ENCODE peak calls at places on chromosome 19, in four cellular contexts. S is mesendoderm, C is ovary, W is Peyer's patch. Z is an unnamed sample.

GRCh38 chr19:35266149-35266903 is 2.4 kb upstream of the USF2 start:
- DNase-seq in W (peak), C (peak), S (no peak), Z (peak)

GRCh38 chr19:3743486-3743885 is 18.0 kb downstream of the APBA3 start:
- DNase-seq in W (no peak), S (peak), C (no peak), Z (no peak)

GRCh38 chr19:3275068-3275582 is 50.7 kb downstream of the CELF5 start:
- DNase-seq in S (peak), W (no peak), C (no peak), Z (no peak)

GRCh38 chr19:19944583-19944880 is 43.8 kb downstream of the ZNF93 start:
- DNase-seq in S (no peak), C (no peak), W (no peak), Z (no peak)

GRCh38 chr19:45150731-45151725 is 9.8 kb downstream of the NKPD1 start:
- DNase-seq in C (no peak), S (no peak), W (no peak), Z (no peak)

GRCh38 chr19:9757544-9758501 is 10.7 kb downstream of the ZNF846 start:
- DNase-seq in W (no peak), S (peak), C (no peak), Z (no peak)

GRCh38 chr19:58395220-58395978 is at the start of gene RNF225:
- DNase-seq in S (peak), C (no peak), W (no peak), Z (no peak)

GRCh38 chr19:46979770-46980105 is 39.9 kb upstream of the NPAS1 start:
- DNase-seq in C (no peak), S (peak), W (no peak), Z (no peak)

GRCh38 chr19:54418030-54418929 is 3.0 kb downstream of the TTYH1 start:
- DNase-seq in C (no peak), W (no peak), S (peak), Z (no peak)

GRCh38 chr19:46404039-46404883 is 9.1 kb downstream of the CCDC8 start:
- DNase-seq in C (peak), S (peak), W (peak), Z (no peak)

GRCh38 chr19:40279120-40279551 is 6.0 kb downstream of the AKT2 start:
- DNase-seq in C (peak), W (no peak), S (no peak), Z (no peak)

GRCh38 chr19:31214086-31214485 is 135.2 kb downstream of the TSHZ3 start:
- DNase-seq in C (no peak), S (peak), W (peak), Z (no peak)

GRCh38 chr19:10074153-10074552 is 12.0 kb upstream of the SHFL start:
- DNase-seq in S (peak), W (no peak), C (no peak), Z (no peak)

GRCh38 chr19:3338541-3339181 is 27.7 kb upstream of the NFIC start:
- DNase-seq in S (no peak), C (peak), W (peak), Z (peak)

GRCh38 chr19:8028951-8029491 is 23.5 kb upstream of the CCL25 start:
- DNase-seq in S (peak), C (no peak), W (no peak), Z (no peak)

GRCh38 chr19:38203197-38203596 is 20.8 kb downstream of the DPF1 start:
- DNase-seq in W (no peak), C (no peak), S (no peak), Z (no peak)

GRCh38 chr19:2139385-2140192 is 11.8 kb downstream of the AP3D1 start:
- DNase-seq in S (no peak), W (no peak), C (no peak), Z (no peak)

GRCh38 chr19:17778621-17779280 is 16.2 kb upstream of the B3GNT3 start:
- DNase-seq in C (no peak), S (peak), W (no peak), Z (no peak)

GRCh38 chr19:46515879-46516350 is 20.2 kb upstream of the PNMA8B start:
- DNase-seq in S (peak), W (no peak), C (no peak), Z (no peak)

GRCh38 chr19:28971011-28971410 is 241.9 kb downstream of the UQCRFS1 start:
- DNase-seq in W (no peak), S (no peak), C (no peak), Z (no peak)

GRCh38 chr19:2732883-2733282 is 6.9 kb downstream of the SLC39A3 start:
- DNase-seq in C (no peak), W (no peak), S (no peak), Z (no peak)

GRCh38 chr19:17929056-17929455 is 3.8 kb upstream of the CCDC124 start:
- DNase-seq in C (no peak), S (no peak), W (no peak), Z (no peak)

GRCh38 chr19:30224689-30225606 is 147.2 kb upstream of the ZNF536 start:
- DNase-seq in S (peak), C (no peak), W (no peak), Z (no peak)

GRCh38 chr19:55080915-55081772 is 5.5 kb downstream of the EPS8L1 start:
- DNase-seq in C (no peak), W (peak), S (peak), Z (no peak)

GRCh38 chr19:46559203-46559602 is 41.9 kb upstream of the CALM3 start:
- DNase-seq in W (no peak), S (no peak), C (no peak), Z (no peak)

GRCh38 chr19:15448778-15449619 is 757 bp downstream of the WIZ start:
- DNase-seq in S (no peak), C (peak), W (peak), Z (no peak)

GRCh38 chr19:7614859-7615741 is 14.2 kb downstream of the XAB2 start:
- DNase-seq in C (no peak), W (no peak), S (no peak), Z (no peak)

GRCh38 chr19:14467816-14468215 is 7.3 kb downstream of the PTGER1 start:
- DNase-seq in S (peak), W (no peak), C (no peak), Z (no peak)

GRCh38 chr19:6233827-6234511 is 45.8 kb downstream of the MLLT1 start:
- DNase-seq in C (no peak), W (peak), S (no peak), Z (no peak)
- H3K27ac ChIP-seq in C (no peak), W (peak), S (no peak), Z (no peak)

DNA sequence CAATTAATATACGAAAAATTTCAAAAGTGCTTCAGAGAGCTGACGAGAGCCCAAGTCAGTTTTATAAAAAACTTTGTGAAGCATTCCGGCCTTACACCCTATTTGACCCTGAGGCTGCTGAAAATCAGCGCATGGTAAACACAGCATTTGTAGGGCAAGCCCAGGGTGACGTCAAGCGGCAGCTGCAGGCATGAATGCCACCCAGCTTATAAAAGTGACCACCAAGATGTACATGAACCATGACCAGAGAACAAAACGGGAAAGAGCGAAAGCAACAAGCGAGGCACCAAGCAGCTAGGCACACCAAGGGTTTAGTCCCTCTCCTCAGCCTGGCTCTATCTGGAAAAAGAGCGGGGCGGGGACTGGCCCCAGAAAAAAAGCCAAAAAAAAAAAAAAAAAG is 6.0 kb downstream of the SIGLEC11 start:
- DNase-seq in C (no peak), W (no peak), S (no peak), Z (no peak)
- H3K4me3 ChIP-seq in C (no peak), W (no peak), S (no peak), Z (no peak)

GRCh38 chr19:6020166-6020967 is 42.4 kb upstream of the RANBP3 start:
- DNase-seq in W (peak), C (no peak), S (no peak), Z (no peak)
- H3K27ac ChIP-seq in W (no peak), C (no peak), S (no peak), Z (no peak)

GRCh38 chr19:52273301-52273700 is 3.9 kb downstream of the ZNF766 start:
- DNase-seq in W (no peak), C (no peak), S (no peak), Z (no peak)

GRCh38 chr19:52274191-52274590 is 4.8 kb downstream of the ZNF766 start:
- DNase-seq in W (no peak), C (no peak), S (no peak), Z (no peak)

GRCh38 chr19:52269338-52270261 is at the start of gene ZNF766:
- DNase-seq in W (peak), C (peak), S (peak), Z (peak)

DNA sequence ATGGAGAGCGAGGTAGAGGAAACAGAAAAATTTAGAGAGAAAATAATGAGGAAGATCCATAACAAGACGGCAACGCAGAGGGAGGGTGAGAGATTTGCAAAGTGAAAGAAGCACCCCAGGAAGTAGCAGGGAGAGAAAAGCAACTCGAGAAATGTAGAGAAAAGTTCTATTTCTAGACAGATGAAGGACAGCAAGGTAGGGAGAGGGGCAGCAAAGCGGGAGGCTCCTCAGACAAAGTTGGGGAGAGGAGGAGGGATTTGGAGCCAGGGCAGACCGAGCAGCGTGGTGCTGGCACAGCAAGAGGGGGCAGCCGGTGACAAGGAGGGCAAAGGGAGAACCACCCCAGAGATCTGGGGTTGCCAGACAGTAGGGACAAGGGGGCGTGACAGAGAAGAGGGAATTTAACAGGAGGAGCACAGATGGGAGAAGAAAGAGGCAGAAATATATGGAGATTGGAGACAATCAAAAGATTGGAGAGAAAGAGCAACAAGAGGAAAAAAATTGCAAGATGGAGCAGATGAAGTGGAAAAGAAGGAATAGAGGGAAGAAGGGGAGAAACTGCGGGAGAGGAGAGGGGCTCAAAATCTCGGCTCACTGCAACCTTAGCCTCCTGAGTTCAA is 989 bp downstream of the ZNF766 start:
- DNase-seq in C (no peak), W (no peak), S (peak), Z (no peak)
- H3K4me3 ChIP-seq in C (peak), W (peak), S (peak), Z (peak)

DNA sequence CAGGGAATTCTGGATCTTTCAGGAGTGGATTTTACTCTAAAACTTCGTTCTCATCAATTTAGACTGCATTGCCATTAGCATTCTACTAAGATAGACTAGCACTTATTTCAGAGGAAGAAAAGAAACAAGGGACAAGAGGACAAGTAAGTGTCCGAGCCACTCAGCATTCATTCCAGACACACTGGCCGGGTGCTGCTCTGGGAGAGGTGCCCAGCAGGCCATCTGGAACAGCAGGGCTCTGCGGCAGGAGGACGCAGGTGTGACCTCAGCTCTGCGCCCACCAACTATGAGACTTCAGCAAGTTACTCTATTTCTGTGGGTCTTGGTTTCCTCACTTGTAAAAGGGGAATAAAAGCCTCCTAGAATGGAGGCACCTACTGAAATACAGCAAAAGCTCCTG is 4.2 kb downstream of the EPS15L1 start:
- DNase-seq in C (no peak), W (no peak), S (no peak), Z (no peak)
- H3K27ac ChIP-seq in C (no peak), W (no peak), S (no peak), Z (no peak)

DNA sequence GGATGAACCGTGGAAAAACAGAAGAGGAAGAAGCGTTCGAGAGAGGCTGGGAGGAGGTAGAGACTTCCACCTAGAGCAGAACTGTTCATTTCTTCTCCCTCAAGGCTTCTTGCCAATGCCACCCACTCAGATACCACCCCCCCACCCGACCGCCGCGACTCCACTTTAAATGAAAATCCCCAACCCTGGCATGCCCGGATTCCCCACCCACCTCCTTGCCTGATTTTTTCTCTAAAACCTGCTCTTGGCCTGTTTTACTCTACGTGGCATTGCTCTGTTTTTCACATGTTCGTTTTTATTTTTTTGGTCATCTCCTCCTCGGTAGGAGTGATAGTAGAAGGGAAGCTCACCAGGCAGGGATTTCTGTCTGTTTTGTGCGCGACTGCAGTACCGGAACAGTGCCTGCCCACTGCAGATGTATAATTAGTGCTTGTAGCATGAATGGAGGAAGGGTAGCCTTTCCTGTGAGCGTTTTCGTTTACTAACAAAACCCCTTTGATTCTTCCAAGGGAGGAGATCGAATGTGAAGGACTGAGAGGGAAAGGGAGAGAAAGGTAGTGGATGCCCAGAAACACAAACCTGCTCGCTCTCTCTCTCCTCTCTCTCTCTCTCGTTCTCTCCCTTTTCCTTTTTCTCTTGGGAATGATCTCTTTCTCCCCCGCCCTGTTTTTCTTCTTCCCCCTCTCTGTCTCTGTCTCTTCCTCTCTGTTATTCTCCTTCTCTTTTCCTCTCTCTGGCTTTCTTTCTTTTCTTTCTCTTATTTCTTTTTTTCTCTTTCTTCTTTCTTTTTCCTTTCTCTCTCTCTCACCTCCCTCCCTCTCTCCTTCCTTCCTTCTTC is 2.2 kb downstream of the CD70 start:
- DNase-seq in C (no peak), W (no peak), S (no peak), Z (no peak)
- H3K4me3 ChIP-seq in C (no peak), W (no peak), S (no peak), Z (no peak)

GRCh38 chr19:821228-821975 is at the start of gene PLPPR3:
- DNase-seq in C (no peak), W (no peak), S (no peak), Z (no peak)
- H3K27ac ChIP-seq in C (no peak), W (no peak), S (no peak), Z (no peak)

Z was measured in coronary artery.